ENCODE peak calls at places on chromosomes 4 and X, in four cellular contexts. Y is activated CD8-positive, alpha-beta memory T cell treated with anti-CD3 and anti-CD28 coated beads, Interleukin-2, amount 50 U/mL, for 4 hours; X is activated T-cell treated with anti-CD3 and anti-CD28 coated beads for 48 hours; R is stimulated activated naive CD8-positive, alpha-beta T cell treated with anti-CD3 and anti-CD28 coated beads, Interleukin-15, amount 100 ng/mL, for 72 hours. L is an unnamed sample.

GRCh38 chr4:127210877-127211276 is 421.9 kb upstream of the INTU start:
- DNase-seq in Y (no peak), R (no peak), X (no peak), L (no peak)

GRCh38 chr4:119638359-119638758 is 9.8 kb upstream of the PDE5A start:
- DNase-seq in X (no peak), R (no peak), Y (no peak), L (no peak)

GRCh38 chr4:54382623-54383022 is 153.5 kb downstream of the PDGFRA start:
- DNase-seq in X (no peak), Y (no peak), R (no peak), L (no peak)

GRCh38 chr4:127509155-127509554 is 123.6 kb upstream of the INTU start:
- DNase-seq in Y (no peak), X (no peak), R (no peak), L (no peak)

GRCh38 chr4:21554510-21554909 is 394.1 kb downstream of the KCNIP4 start:
- DNase-seq in X (no peak), R (no peak), Y (no peak), L (no peak)

GRCh38 chrX:149831473-149831872 is 49.5 kb upstream of the MAGEA8 start:
- DNase-seq in X (no peak), Y (no peak), R (no peak), L (no peak)

GRCh38 chrX:13317366-13317765 is 2.5 kb downstream of the ATXN3L start:
- DNase-seq in Y (no peak), R (no peak), X (no peak), L (no peak)

GRCh38 chr4:113556382-113557134 is 205.0 kb downstream of the CAMK2D start:
- DNase-seq in R (no peak), X (no peak), Y (no peak), L (no peak)

GRCh38 chr4:6999172-7000086 is 43.7 kb upstream of the TADA2B start:
- DNase-seq in Y (no peak), X (no peak), R (no peak), L (no peak)

GRCh38 chr4:11585506-11585905 is 156.8 kb upstream of the HS3ST1 start:
- DNase-seq in Y (no peak), R (no peak), X (no peak), L (no peak)

L was measured in stimulated activated naive B cell treated with anti-CD40 and anti-IgM and Interleukin-4, amounts not matched to agents 10 μg/mL and 1 μg/mL and 100 μg/mL, for 72 hours.